ENCODE peak calls at places on chromosome 3, in five cellular contexts. One of them, this sample, is unnamed.

GRCh38 chr3:123758081-123758564 is 126.0 kb downstream of the MYLK start:
- DNase-seq in small intestine: no peak
- DNase-seq in GM23248: peak
- DNase-seq in psoas muscle: no peak
- DNase-seq in uterus: no peak
- DNase-seq in this sample: no peak

GRCh38 chr3:127889461-127889863 is 25.6 kb upstream of the KBTBD12 start:
- DNase-seq in small intestine: no peak
- DNase-seq in GM23248: peak
- DNase-seq in psoas muscle: no peak
- DNase-seq in uterus: peak
- DNase-seq in this sample: peak

GRCh38 chr3:139969386-139969785 is 34.4 kb downstream of the CLSTN2 start:
- DNase-seq in small intestine: no peak
- DNase-seq in GM23248: no peak
- DNase-seq in psoas muscle: no peak
- DNase-seq in uterus: no peak
- DNase-seq in this sample: no peak

GRCh38 chr3:112116777-112117186 is 16.3 kb downstream of the GCSAM start:
- DNase-seq in small intestine: no peak
- DNase-seq in GM23248: no peak
- DNase-seq in psoas muscle: no peak
- DNase-seq in uterus: no peak
- DNase-seq in this sample: no peak

GRCh38 chr3:156862338-156862737 is 36.2 kb downstream of the LEKR1 start:
- DNase-seq in small intestine: no peak
- DNase-seq in GM23248: no peak
- DNase-seq in psoas muscle: no peak
- DNase-seq in uterus: no peak
- DNase-seq in this sample: no peak

GRCh38 chr3:12194209-12194608 is 35.5 kb upstream of the TIMP4 start:
- DNase-seq in small intestine: peak
- DNase-seq in GM23248: peak
- DNase-seq in psoas muscle: no peak
- DNase-seq in uterus: no peak
- DNase-seq in this sample: peak

GRCh38 chr3:122682016-122682374 is 1.4 kb downstream of the PARP14 start:
- DNase-seq in small intestine: no peak
- DNase-seq in GM23248: no peak
- DNase-seq in psoas muscle: no peak
- DNase-seq in uterus: no peak
- DNase-seq in this sample: no peak

GRCh38 chr3:197835509-197835908 is 44.5 kb downstream of the LRCH3 start:
- DNase-seq in small intestine: no peak
- DNase-seq in GM23248: no peak
- DNase-seq in psoas muscle: no peak
- DNase-seq in uterus: no peak
- DNase-seq in this sample: no peak

GRCh38 chr3:64267774-64268604 is 42.7 kb upstream of the PRICKLE2 start:
- DNase-seq in small intestine: no peak
- DNase-seq in GM23248: peak
- DNase-seq in psoas muscle: peak
- DNase-seq in uterus: peak
- DNase-seq in this sample: peak

GRCh38 chr3:46396129-46396528 is 10.7 kb downstream of the CCR5AS start:
- DNase-seq in small intestine: no peak
- DNase-seq in GM23248: no peak
- DNase-seq in psoas muscle: no peak
- DNase-seq in uterus: no peak
- DNase-seq in this sample: no peak

GRCh38 chr3:156948402-156949210 is 122.5 kb downstream of the LEKR1 start:
- DNase-seq in small intestine: no peak
- DNase-seq in GM23248: no peak
- DNase-seq in psoas muscle: no peak
- DNase-seq in uterus: no peak
- DNase-seq in this sample: no peak

GRCh38 chr3:45210308-45211038 is 15.6 kb downstream of the TMEM158 start:
- DNase-seq in small intestine: peak
- DNase-seq in GM23248: peak
- DNase-seq in psoas muscle: peak
- DNase-seq in uterus: peak
- DNase-seq in this sample: peak

GRCh38 chr3:57659004-57659672 is 33.7 kb downstream of the DENND6A start:
- DNase-seq in small intestine: no peak
- DNase-seq in GM23248: no peak
- DNase-seq in psoas muscle: no peak
- DNase-seq in uterus: no peak
- DNase-seq in this sample: no peak

GRCh38 chr3:66648975-66649374 is 148.2 kb upstream of the LRIG1 start:
- DNase-seq in small intestine: no peak
- DNase-seq in GM23248: no peak
- DNase-seq in psoas muscle: no peak
- DNase-seq in uterus: no peak
- DNase-seq in this sample: no peak

GRCh38 chr3:66276705-66277274 is 56.0 kb downstream of the SLC25A26 start:
- DNase-seq in small intestine: peak
- DNase-seq in GM23248: peak
- DNase-seq in psoas muscle: no peak
- DNase-seq in uterus: peak
- DNase-seq in this sample: peak

GRCh38 chr3:142850395-142851023 is 38.4 kb downstream of the PCOLCE2 start:
- DNase-seq in small intestine: no peak
- DNase-seq in GM23248: peak
- DNase-seq in psoas muscle: no peak
- DNase-seq in uterus: no peak
- DNase-seq in this sample: peak

GRCh38 chr3:51705276-51706020 is 1.4 kb upstream of the GRM2 start:
- DNase-seq in small intestine: no peak
- DNase-seq in GM23248: no peak
- DNase-seq in psoas muscle: peak
- DNase-seq in uterus: peak
- DNase-seq in this sample: no peak

GRCh38 chr3:187398955-187399354 is 30.8 kb downstream of the RTP4 start:
- DNase-seq in small intestine: no peak
- DNase-seq in GM23248: no peak
- DNase-seq in psoas muscle: no peak
- DNase-seq in uterus: no peak
- DNase-seq in this sample: no peak

GRCh38 chr3:173690542-173690941 is 293.0 kb downstream of the NLGN1 start:
- DNase-seq in small intestine: no peak
- DNase-seq in GM23248: peak
- DNase-seq in psoas muscle: no peak
- DNase-seq in uterus: no peak
- DNase-seq in this sample: no peak

GRCh38 chr3:55486857-55487375 is at the start of gene WNT5A:
- DNase-seq in small intestine: no peak
- DNase-seq in GM23248: peak
- DNase-seq in psoas muscle: peak
- DNase-seq in uterus: peak
- DNase-seq in this sample: peak

GRCh38 chr3:187702507-187703033 is at the start of gene RTP2:
- DNase-seq in small intestine: no peak
- DNase-seq in GM23248: no peak
- DNase-seq in psoas muscle: peak
- DNase-seq in uterus: no peak
- DNase-seq in this sample: no peak

GRCh38 chr3:46612324-46612723 is at the start of gene FAM240A:
- DNase-seq in small intestine: no peak
- DNase-seq in GM23248: peak
- DNase-seq in psoas muscle: peak
- DNase-seq in uterus: no peak
- DNase-seq in this sample: no peak

GRCh38 chr3:51938780-51939425 is 2.8 kb downstream of the RRP9 start:
- DNase-seq in small intestine: no peak
- DNase-seq in GM23248: no peak
- DNase-seq in psoas muscle: no peak
- DNase-seq in uterus: no peak
- DNase-seq in this sample: no peak

GRCh38 chr3:133301731-133302130 is 98.1 kb upstream of the BFSP2 start:
- DNase-seq in small intestine: no peak
- DNase-seq in GM23248: no peak
- DNase-seq in psoas muscle: no peak
- DNase-seq in uterus: no peak
- DNase-seq in this sample: peak

GRCh38 chr3:37905346-37905745 is 43.7 kb downstream of the CTDSPL start:
- DNase-seq in small intestine: no peak
- DNase-seq in GM23248: peak
- DNase-seq in psoas muscle: no peak
- DNase-seq in uterus: no peak
- DNase-seq in this sample: no peak

GRCh38 chr3:158221426-158221825 is 111.5 kb downstream of the RSRC1 start:
- DNase-seq in small intestine: no peak
- DNase-seq in GM23248: peak
- DNase-seq in psoas muscle: no peak
- DNase-seq in uterus: no peak
- DNase-seq in this sample: no peak

GRCh38 chr3:127589600-127590281 is 792 bp downstream of the TPRA1 start:
- DNase-seq in small intestine: peak
- DNase-seq in GM23248: peak
- DNase-seq in psoas muscle: peak
- DNase-seq in uterus: no peak
- DNase-seq in this sample: no peak

GRCh38 chr3:188177721-188178120 is 23.8 kb downstream of the LPP start:
- DNase-seq in small intestine: no peak
- DNase-seq in GM23248: no peak
- DNase-seq in psoas muscle: no peak
- DNase-seq in uterus: no peak
- DNase-seq in this sample: no peak

GRCh38 chr3:112500621-112501020 is 1.3 kb upstream of the BTLA start:
- DNase-seq in small intestine: no peak
- DNase-seq in GM23248: no peak
- DNase-seq in psoas muscle: no peak
- DNase-seq in uterus: no peak
- DNase-seq in this sample: no peak

GRCh38 chr3:8739757-8740508 is 6.3 kb downstream of the CAV3 start:
- DNase-seq in small intestine: no peak
- DNase-seq in GM23248: peak
- DNase-seq in psoas muscle: no peak
- DNase-seq in uterus: no peak
- DNase-seq in this sample: peak

GRCh38 chr3:40313975-40314860 is 4.7 kb downstream of the EIF1B start:
- DNase-seq in small intestine: peak
- DNase-seq in GM23248: peak
- DNase-seq in psoas muscle: no peak
- DNase-seq in uterus: no peak
- DNase-seq in this sample: no peak

DNA sequence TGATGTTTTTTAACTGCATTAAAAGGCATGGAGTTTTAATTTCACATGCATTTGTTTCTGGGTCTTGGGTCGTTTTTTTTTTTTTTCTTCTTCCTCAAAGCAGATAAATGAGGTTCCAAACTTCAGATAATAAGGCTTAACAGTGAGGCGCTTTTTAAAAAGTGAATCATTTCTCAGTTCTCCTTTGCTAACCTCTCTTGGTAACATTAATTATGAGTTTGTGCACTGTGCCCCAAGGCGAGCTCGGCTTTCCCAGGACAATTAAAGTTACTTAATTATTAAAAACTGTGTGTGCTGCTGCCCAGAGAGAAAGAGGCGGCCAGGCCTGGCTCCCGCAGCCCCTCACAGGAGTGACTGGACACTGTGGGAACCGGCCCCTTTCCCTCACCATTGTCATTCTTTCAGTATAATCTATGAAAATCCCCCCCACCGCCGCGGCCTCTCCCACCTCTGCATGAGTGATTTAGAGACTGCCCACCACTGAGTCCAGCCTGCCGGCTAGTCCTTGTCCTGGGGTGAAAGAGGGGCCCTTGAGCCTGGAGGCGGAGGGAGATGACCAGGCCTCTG is 43.1 kb upstream of the HES1 start:
- DNase-seq in small intestine: no peak
- DNase-seq in GM23248: no peak
- DNase-seq in psoas muscle: no peak
- DNase-seq in uterus: no peak
- DNase-seq in this sample: no peak
- H3K27ac ChIP-seq in small intestine: no peak
- H3K27ac ChIP-seq in GM23248: no peak
- H3K27ac ChIP-seq in psoas muscle: no peak
- H3K27ac ChIP-seq in uterus: no peak
- H3K27ac ChIP-seq in this sample: no peak

GRCh38 chr3:159724627-159725026 is 264.0 kb upstream of the IL12A start:
- DNase-seq in small intestine: no peak
- DNase-seq in GM23248: peak
- DNase-seq in psoas muscle: no peak
- DNase-seq in uterus: no peak
- DNase-seq in this sample: no peak

GRCh38 chr3:159726231-159726964 is 262.2 kb upstream of the IL12A start:
- DNase-seq in small intestine: no peak
- DNase-seq in GM23248: peak
- DNase-seq in psoas muscle: no peak
- DNase-seq in uterus: no peak
- DNase-seq in this sample: peak

GRCh38 chr3:159721324-159721723 is 267.3 kb upstream of the IL12A start:
- DNase-seq in small intestine: no peak
- DNase-seq in GM23248: peak
- DNase-seq in psoas muscle: no peak
- DNase-seq in uterus: no peak
- DNase-seq in this sample: no peak
- H3K27ac ChIP-seq in small intestine: no peak
- H3K27ac ChIP-seq in GM23248: no peak
- H3K27ac ChIP-seq in psoas muscle: no peak
- H3K27ac ChIP-seq in uterus: no peak
- H3K27ac ChIP-seq in this sample: no peak

DNA sequence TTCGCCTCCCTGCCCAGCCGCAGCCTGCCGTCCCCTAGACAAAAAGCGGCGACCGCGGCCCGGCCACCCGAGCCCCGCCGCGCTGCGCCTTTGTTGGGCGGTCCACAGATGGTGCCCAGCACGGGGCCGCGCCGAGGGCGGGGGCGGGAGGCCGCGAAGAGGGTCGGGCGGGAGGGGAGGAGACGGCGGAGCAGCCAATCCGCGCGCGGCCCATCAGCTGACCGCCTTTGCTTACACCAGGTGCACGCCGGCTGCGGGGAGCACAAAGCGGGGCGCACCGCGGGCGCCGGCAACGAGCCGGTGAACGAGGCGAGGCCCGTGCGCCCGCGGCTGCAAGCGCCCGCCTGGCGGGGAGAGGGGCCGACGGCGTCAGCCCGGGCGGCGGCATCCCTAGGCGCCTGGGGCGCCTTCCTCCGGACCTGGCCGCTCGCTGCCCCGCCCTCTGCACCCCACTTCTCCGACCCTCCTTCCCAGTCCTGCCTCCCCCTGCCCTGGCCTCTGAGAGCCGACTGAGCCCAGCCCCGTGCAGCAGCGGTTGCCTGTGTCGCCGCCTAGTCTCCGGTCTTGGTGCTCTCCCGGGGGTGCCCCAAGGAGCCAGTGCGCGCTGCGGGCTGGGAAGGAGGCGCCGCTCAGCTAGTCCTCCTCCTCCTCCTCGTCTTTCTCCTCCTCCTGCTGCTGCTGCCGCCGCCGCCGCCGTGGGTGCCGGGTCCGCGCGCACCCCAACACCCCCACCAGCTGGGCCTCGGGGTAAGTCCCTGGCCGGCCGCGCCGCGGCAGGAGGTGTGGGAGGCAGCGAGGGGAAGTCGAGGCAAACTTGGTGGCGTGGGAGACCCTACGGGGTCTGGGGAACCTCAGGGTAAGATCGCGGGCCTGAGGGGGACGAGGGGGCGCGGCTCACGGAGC is at the start of gene LRRN1:
- DNase-seq in small intestine: peak
- DNase-seq in GM23248: peak
- DNase-seq in psoas muscle: peak
- DNase-seq in uterus: peak
- DNase-seq in this sample: no peak
- H3K27ac ChIP-seq in small intestine: no peak
- H3K27ac ChIP-seq in GM23248: no peak
- H3K27ac ChIP-seq in psoas muscle: peak
- H3K27ac ChIP-seq in uterus: no peak
- H3K27ac ChIP-seq in this sample: no peak

GRCh38 chr3:129607391-129608068 is 1.1 kb upstream of the PLXND1 start:
- DNase-seq in small intestine: no peak
- DNase-seq in GM23248: peak
- DNase-seq in psoas muscle: no peak
- DNase-seq in uterus: no peak
- DNase-seq in this sample: no peak
- H3K27ac ChIP-seq in small intestine: peak
- H3K27ac ChIP-seq in GM23248: peak
- H3K27ac ChIP-seq in psoas muscle: peak
- H3K27ac ChIP-seq in uterus: peak
- H3K27ac ChIP-seq in this sample: peak